ENCODE peak calls at places on chromosomes 3 and 15, in six cellular contexts. B is amniotic stem cell; G is astrocyte of the spinal cord; K is stimulated activated CD4-positive, alpha-beta T cell treated with anti-CD3 and anti-CD28 coated beads, Interleukin-12 subunit alpha, Interleukin-12 subunit beta, amount 100 ng/mL, for 4 hours; C is stomach; U is K562. X is an unnamed sample.

GRCh38 chr15:25481208-25481862 is 42.5 kb upstream of the UBE3A start:
- DNase-seq in B (no peak), G (no peak), K (no peak), C (no peak), U (no peak), X (no peak)

GRCh38 chr15:60648928-60649679 is 170.2 kb upstream of the ICE2 start:
- DNase-seq in B (no peak), G (no peak), K (no peak), C (no peak), U (no peak), X (no peak)

GRCh38 chr3:13541691-13542090 is 7.2 kb upstream of the FBLN2 start:
- DNase-seq in B (no peak), G (no peak), K (no peak), C (no peak), U (no peak), X (peak; percentile 12)

GRCh38 chr3:104988491-104988890 is 378.2 kb upstream of the ALCAM start:
- DNase-seq in B (no peak), G (no peak), K (no peak), C (no peak), U (no peak), X (no peak)

GRCh38 chr15:101145362-101145761 is 106.5 kb downstream of the CHSY1 start:
- DNase-seq in B (no peak), G (peak; percentile 32), K (no peak), C (no peak), U (peak; percentile 75), X (peak; percentile 28)

GRCh38 chr15:76942331-76942730 is 10.8 kb downstream of the RCN2 start:
- DNase-seq in B (no peak), G (no peak), K (no peak), C (no peak), U (no peak), X (no peak)

GRCh38 chr15:35980719-35981118 is 434.8 kb upstream of the DPH6 start:
- DNase-seq in B (no peak), G (peak; percentile 47), K (no peak), C (no peak), U (no peak), X (no peak)

GRCh38 chr3:60399861-60400845 is 851.1 kb downstream of the FHIT start:
- DNase-seq in B (no peak), G (no peak), K (no peak), C (no peak), U (no peak), X (peak; percentile 0)

GRCh38 chr3:67593761-67594234 is 60.6 kb downstream of the SUCLG2 start:
- DNase-seq in B (no peak), G (no peak), K (no peak), C (no peak), U (peak; percentile 8), X (peak; percentile 57)

GRCh38 chr3:15460891-15461524 is 33.6 kb downstream of the EAF1 start:
- DNase-seq in B (no peak), G (no peak), K (no peak), C (no peak), U (no peak), X (no peak)

GRCh38 chr3:82080261-82080660 is 318.8 kb upstream of the GBE1 start:
- DNase-seq in B (no peak), G (peak; percentile 29), K (no peak), C (no peak), U (no peak), X (peak; percentile 40)